ENCODE peak calls at places on chromosome 6, in nine cellular contexts. C is heart left ventricle, M is HCT116, G is A549, F is IMR-90, J is body of pancreas, X is upper lobe of left lung, Q is gastrocnemius medialis, N is K562. Z is an unnamed sample.

GRCh38 chr6:44630125-44631028 is 242.9 kb downstream of the CDC5L start:
- ATAC-seq in J (peak), C (peak), M (peak), X (no peak), G (peak), N (peak), F (peak), Q (no peak), Z (no peak)

GRCh38 chr6:33415831-33416230 is 2.1 kb downstream of the CUTA start:
- ATAC-seq in F (no peak), M (no peak), N (no peak), G (no peak), C (no peak), X (no peak), Q (no peak), J (no peak), Z (no peak)

GRCh38 chr6:133947302-133947900 is 5.6 kb upstream of the TBPL1 start:
- ATAC-seq in N (no peak), Q (no peak), G (no peak), F (no peak), J (peak), X (no peak), M (no peak), C (no peak), Z (no peak)

GRCh38 chr6:167760979-167761793 is 65.5 kb upstream of the AFDN start:
- ATAC-seq in N (no peak), G (no peak), J (peak), M (no peak), C (peak), F (no peak), Q (peak), X (peak), Z (peak)

GRCh38 chr6:69973138-69973537 is 106.8 kb downstream of the COL19A1 start:
- ATAC-seq in J (no peak), C (no peak), F (no peak), X (no peak), G (no peak), N (no peak), Q (no peak), M (no peak), Z (no peak)

GRCh38 chr6:53042112-53042511 is 23.1 kb upstream of the FBXO9 start:
- ATAC-seq in J (peak), X (no peak), C (no peak), M (peak), Q (peak), G (peak), F (peak), N (peak), Z (no peak)

GRCh38 chr6:135577059-135577538 is 79.6 kb upstream of the AHI1 start:
- ATAC-seq in Q (no peak), X (no peak), N (no peak), M (no peak), J (no peak), F (no peak), G (no peak), C (no peak), Z (no peak)

GRCh38 chr6:150490586-150490985 is 109.1 kb upstream of the PLEKHG1 start:
- ATAC-seq in C (no peak), J (no peak), N (no peak), X (peak), F (no peak), Q (no peak), G (no peak), M (peak), Z (no peak)

GRCh38 chr6:414447-414846 is 22.9 kb downstream of the IRF4 start:
- ATAC-seq in X (no peak), Q (no peak), C (no peak), F (no peak), N (no peak), G (no peak), J (no peak), M (no peak), Z (no peak)

GRCh38 chr6:52423971-52424381 is 3.8 kb downstream of the EFHC1 start:
- ATAC-seq in F (peak), Q (no peak), C (no peak), G (no peak), M (peak), X (no peak), J (no peak), N (no peak), Z (no peak)

GRCh38 chr6:26401389-26401986 is 587 bp upstream of the BTN3A1 start:
- ATAC-seq in N (peak), Q (no peak), C (no peak), G (peak), J (peak), F (peak), M (peak), X (no peak), Z (no peak)

GRCh38 chr6:6006428-6007310 is at the start of gene NRN1:
- ATAC-seq in Q (no peak), G (no peak), M (no peak), C (peak), X (no peak), N (no peak), F (no peak), J (no peak), Z (no peak)

GRCh38 chr6:166997768-166998255 is 1.4 kb upstream of the CEP43 start:
- ATAC-seq in N (peak), J (peak), X (peak), C (peak), M (peak), F (peak), G (peak), Q (no peak), Z (no peak)

DNA sequence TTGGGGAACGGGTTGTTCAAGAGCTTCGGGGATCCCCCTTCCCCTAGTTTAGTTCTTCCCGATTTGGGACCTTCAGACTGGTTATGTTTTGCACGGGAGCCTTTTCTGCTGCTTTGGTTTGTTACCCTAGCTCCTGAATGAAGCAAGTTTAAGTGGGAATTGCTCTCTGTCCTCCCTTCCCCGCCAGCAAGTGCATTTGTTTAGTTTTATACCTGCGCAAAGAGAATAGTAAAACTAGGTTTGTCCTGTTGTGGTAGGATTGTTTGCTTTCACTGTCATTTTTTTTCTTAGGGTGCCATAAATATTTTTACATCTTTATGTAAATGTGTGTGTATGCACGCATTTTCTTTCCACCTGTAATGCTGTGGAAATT is 657 bp downstream of the SH3BGRL2 start:
- ATAC-seq in X (no peak), F (no peak), G (no peak), C (no peak), J (peak), N (peak), Q (no peak), M (peak), Z (no peak)
- TF ChIP-seq POLR2A in X (no peak), F (no peak), G (no peak), C (no peak), J (no peak), N (no peak), Q (no peak), M (no peak), Z (no peak)

GRCh38 chr6:35920793-35921732 is at the start of gene SRPK1:
- ATAC-seq in C (peak), M (peak), G (peak), J (peak), Q (peak), X (peak), N (peak), F (peak), Z (peak)
- TF ChIP-seq POLR2A in C (peak), M (peak), G (peak), J (peak), Q (peak), X (peak), N (peak), F (peak), Z (peak)

GRCh38 chr6:42045538-42046460 is 4.5 kb upstream of the TAF8 start:
- ATAC-seq in Q (peak), J (peak), N (peak), G (no peak), C (peak), M (peak), X (peak), F (peak), Z (peak)
- TF ChIP-seq POLR2A in Q (no peak), J (peak), N (no peak), G (no peak), C (peak), M (no peak), X (peak), F (no peak), Z (peak)

GRCh38 chr6:149482542-149483261 is 2.1 kb downstream of the ZC3H12D start:
- ATAC-seq in Q (no peak), M (no peak), N (peak), J (no peak), X (peak), G (no peak), F (no peak), C (peak), Z (peak)
- TF ChIP-seq POLR2A in Q (no peak), M (no peak), N (no peak), J (no peak), X (no peak), G (no peak), F (no peak), C (no peak), Z (no peak)

GRCh38 chr6:11367638-11368199 is 135.3 kb upstream of the NEDD9 start:
- ATAC-seq in J (peak), X (no peak), Q (no peak), G (peak), M (no peak), C (no peak), N (no peak), F (no peak), Z (no peak)
- TF ChIP-seq POLR2A in J (peak), X (no peak), Q (no peak), G (no peak), M (no peak), C (no peak), N (no peak), F (no peak), Z (no peak)

DNA sequence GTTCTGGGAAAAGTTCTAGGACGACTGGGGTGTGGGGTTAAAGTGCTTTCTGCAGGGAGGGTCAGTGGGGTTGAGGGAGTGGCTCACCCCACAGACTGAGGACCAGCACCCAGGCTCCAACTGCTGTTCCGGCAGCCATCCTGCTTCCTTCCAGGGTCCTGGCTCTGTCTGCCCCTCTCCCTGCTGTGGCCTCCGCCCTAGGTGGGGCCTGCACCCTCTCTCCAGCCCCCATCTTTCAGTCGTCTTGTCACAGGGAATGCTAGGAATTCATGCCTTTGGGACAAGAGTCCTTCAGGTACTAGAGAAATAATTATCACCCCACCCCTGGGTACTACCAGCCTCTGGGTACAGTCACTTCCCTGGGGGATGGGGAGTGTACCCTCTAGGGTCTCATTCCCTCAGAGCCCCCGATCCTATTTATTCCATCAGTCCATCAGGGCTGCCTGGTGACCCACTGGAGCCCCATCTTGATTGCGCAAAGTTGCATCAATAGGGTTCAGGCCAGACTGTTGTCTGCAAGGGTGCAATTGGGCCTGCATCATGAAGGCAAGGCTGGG is at the start of gene AGER:
- ATAC-seq in C (no peak), N (peak), J (no peak), F (no peak), G (no peak), M (no peak), X (peak), Q (no peak), Z (no peak)
- TF ChIP-seq POLR2A in C (peak), N (peak), J (no peak), F (no peak), G (no peak), M (no peak), X (peak), Q (no peak), Z (no peak)

DNA sequence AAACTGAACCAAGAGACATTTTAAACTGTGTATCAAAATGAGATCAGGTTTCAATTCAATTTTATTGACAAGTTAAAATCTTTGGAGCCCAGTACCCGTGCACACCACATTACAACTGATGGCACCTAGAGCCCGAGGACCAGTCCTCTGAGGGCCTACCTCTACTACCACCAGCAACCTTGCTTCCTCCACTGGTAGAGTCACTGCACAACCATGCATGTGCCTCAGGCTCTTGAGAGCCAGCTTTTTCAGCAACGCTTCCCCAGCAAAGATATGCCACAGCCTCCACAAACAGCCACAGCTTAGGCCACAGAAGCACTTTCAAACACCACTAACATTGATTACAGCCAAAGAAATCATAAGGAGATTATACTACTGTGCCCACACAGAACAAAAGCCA is 328.6 kb upstream of the RNF217 start:
- ATAC-seq in Q (no peak), X (no peak), N (no peak), G (no peak), M (no peak), J (no peak), C (no peak), F (no peak), Z (no peak)
- TF ChIP-seq POLR2A in Q (no peak), X (no peak), N (no peak), G (no peak), M (no peak), J (no peak), C (no peak), F (no peak), Z (no peak)